ENCODE peak calls at places on chromosomes 2 and 18, in five cellular contexts. B is CD8-positive, alpha-beta T cell; M is NB4; T is endothelial cell; A is type B pancreatic cell. I is an unnamed sample.

GRCh38 chr2:118112771-118113334 is 24.6 kb downstream of the INSIG2 start:
- DNase-seq in B (no peak), M (no peak), T (no peak), A (no peak), I (no peak)

GRCh38 chr2:23637011-23637778 is 252.2 kb downstream of the KLHL29 start:
- DNase-seq in B (no peak), M (no peak), T (peak), A (no peak), I (peak)

GRCh38 chr2:191521608-191522208 is 156.2 kb upstream of the NABP1 start:
- DNase-seq in B (no peak), M (peak), T (no peak), A (no peak), I (no peak)

GRCh38 chr2:20418519-20418918 is 28.4 kb upstream of the RHOB start:
- DNase-seq in B (no peak), M (no peak), T (no peak), A (no peak), I (no peak)

GRCh38 chr2:38154395-38154794 is 78.4 kb upstream of the CYP1B1 start:
- DNase-seq in B (no peak), M (no peak), T (no peak), A (no peak), I (no peak)

GRCh38 chr2:218398437-218399390 is 954 bp upstream of the CTDSP1 start:
- DNase-seq in B (peak), M (peak), T (peak), A (no peak), I (no peak)

GRCh38 chr2:128622916-128623620 is 304.4 kb upstream of the HS6ST1 start:
- DNase-seq in B (no peak), M (no peak), T (no peak), A (no peak), I (peak)

GRCh38 chr18:37160038-37160745 is 331.3 kb downstream of the KIAA1328 start:
- DNase-seq in B (no peak), M (no peak), T (no peak), A (no peak), I (no peak)

GRCh38 chr18:66548747-66549146 is 55.1 kb downstream of the CDH19 start:
- DNase-seq in B (no peak), M (no peak), T (no peak), A (no peak), I (no peak)

GRCh38 chr18:25743661-25744151 is 346.7 kb downstream of the SS18 start:
- DNase-seq in B (no peak), M (no peak), T (no peak), A (no peak), I (no peak)

GRCh38 chr18:58381676-58382411 is 247.0 kb downstream of the ALPK2 start:
- DNase-seq in B (no peak), M (no peak), T (no peak), A (peak), I (no peak)

GRCh38 chr2:145431181-145431951 is 911.4 kb upstream of the ZEB2 start:
- DNase-seq in B (no peak), M (no peak), T (no peak), A (no peak), I (peak)

GRCh38 chr2:7612969-7613368 is 695.8 kb downstream of the RNF144A start:
- DNase-seq in B (no peak), M (no peak), T (no peak), A (no peak), I (no peak)

GRCh38 chr18:3066391-3067079 is 53.6 kb upstream of the LPIN2 start:
- DNase-seq in B (no peak), M (no peak), T (no peak), A (peak), I (no peak)

GRCh38 chr18:49025767-49026500 is 75.2 kb upstream of the SMAD7 start:
- DNase-seq in B (peak), M (no peak), T (no peak), A (peak), I (no peak)

GRCh38 chr2:133489641-133490411 is 78.4 kb downstream of the NCKAP5 start:
- DNase-seq in B (no peak), M (no peak), T (no peak), A (no peak), I (no peak)

GRCh38 chr2:134359367-134360081 is 105.7 kb downstream of the MGAT5 start:
- DNase-seq in B (no peak), M (no peak), T (no peak), A (no peak), I (no peak)

GRCh38 chr2:180474716-180475115 is 467.6 kb upstream of the CWC22 start:
- DNase-seq in B (no peak), M (no peak), T (no peak), A (no peak), I (peak)

GRCh38 chr2:225814554-225814953 is 415.0 kb downstream of the NYAP2 start:
- DNase-seq in B (no peak), M (no peak), T (no peak), A (no peak), I (no peak)

GRCh38 chr2:152098033-152098797 is 629 bp downstream of the CACNB4 start:
- DNase-seq in B (no peak), M (peak), T (peak), A (no peak), I (peak)

GRCh38 chr2:176078440-176079284 is 5.1 kb downstream of the EVX2 start:
- DNase-seq in B (no peak), M (no peak), T (no peak), A (no peak), I (no peak)

GRCh38 chr2:73963385-73964120 is 21.2 kb upstream of the TET3 start:
- DNase-seq in B (no peak), M (peak), T (no peak), A (no peak), I (no peak)

GRCh38 chr2:68544811-68545210 is 77.4 kb downstream of the APLF start:
- DNase-seq in B (no peak), M (no peak), T (no peak), A (no peak), I (no peak)
- TF ChIP-seq CTCF in B (no peak), M (no peak), T (no peak), A (no peak), I (no peak)

GRCh38 chr2:111961663-111962062 is 63.3 kb downstream of the MERTK start:
- DNase-seq in B (no peak), M (no peak), T (no peak), A (no peak), I (no peak)

GRCh38 chr2:111957872-111958354 is 59.5 kb downstream of the MERTK start:
- DNase-seq in B (no peak), M (no peak), T (no peak), A (no peak), I (no peak)

GRCh38 chr2:111952871-111953497 is 54.6 kb downstream of the MERTK start:
- DNase-seq in B (no peak), M (no peak), T (no peak), A (no peak), I (no peak)

GRCh38 chr2:111954602-111955332 is 56.4 kb downstream of the MERTK start:
- DNase-seq in B (no peak), M (no peak), T (no peak), A (no peak), I (no peak)

DNA sequence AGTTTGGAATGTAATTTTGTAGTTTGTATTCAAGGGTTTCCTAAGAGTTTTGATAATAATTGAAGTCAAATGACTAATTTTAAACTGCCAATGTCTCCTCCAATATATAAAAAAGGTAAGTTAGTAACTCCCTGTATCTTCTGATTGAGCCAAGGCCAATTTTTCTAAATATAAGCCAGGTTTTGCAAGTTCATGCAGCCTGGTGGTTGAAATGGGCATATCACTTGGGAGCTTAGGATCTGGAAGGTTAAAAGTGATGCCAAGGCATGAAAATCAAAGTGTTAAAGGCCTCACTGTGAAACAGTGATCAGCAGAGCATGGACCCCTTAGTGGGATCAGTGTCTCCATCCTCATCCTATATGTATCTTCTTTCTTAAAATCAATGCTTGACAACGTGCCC is 60.5 kb downstream of the MERTK start:
- DNase-seq in B (no peak), M (no peak), T (no peak), A (no peak), I (no peak)
- TF ChIP-seq CTCF in B (no peak), M (no peak), T (peak), A (peak), I (peak)

GRCh38 chr2:108423502-108424251 is 25.3 kb upstream of the GCC2 start:
- DNase-seq in B (no peak), M (no peak), T (no peak), A (no peak), I (peak)
- TF ChIP-seq CTCF in B (no peak), M (no peak), T (no peak), A (no peak), I (no peak)

GRCh38 chr2:45845058-45845457 is 193.6 kb downstream of the PRKCE start:
- DNase-seq in B (no peak), M (peak), T (no peak), A (no peak), I (no peak)
- TF ChIP-seq CTCF in B (no peak), M (no peak), T (no peak), A (no peak), I (no peak)

DNA sequence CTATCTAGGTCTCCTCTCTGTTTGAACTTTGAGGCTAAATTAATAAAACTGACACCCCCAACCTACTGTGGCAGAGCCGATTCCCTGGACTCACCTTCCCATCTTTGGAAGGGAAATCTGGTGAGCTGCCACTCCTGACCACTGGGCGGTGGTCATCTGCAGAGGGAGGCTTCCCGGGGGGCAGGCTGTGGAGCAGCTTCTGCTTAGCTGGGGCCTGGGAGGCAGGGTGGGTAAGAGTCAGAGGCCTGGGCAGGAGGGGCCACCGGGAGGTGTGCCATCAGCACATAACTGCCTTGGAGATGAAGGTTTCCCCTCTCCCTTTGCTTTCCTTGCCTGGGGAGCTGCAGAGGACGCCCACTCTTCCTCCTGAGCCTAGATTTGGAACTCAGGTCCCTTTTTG is 2.3 kb upstream of the NPPC start:
- DNase-seq in B (no peak), M (no peak), T (peak), A (peak), I (no peak)
- TF ChIP-seq CTCF in B (no peak), M (no peak), T (no peak), A (peak), I (peak)

GRCh38 chr18:47263197-47263827 is 11.9 kb upstream of the SKOR2 start:
- DNase-seq in B (no peak), M (no peak), T (peak), A (no peak), I (peak)
- TF ChIP-seq CTCF in B (no peak), M (no peak), T (peak), A (peak), I (peak)